ENCODE peak calls at places on chromosome 1, in five cellular contexts. D, P, N, W and S are unnamed samples.

GRCh38 chr1:50538476-50538875 is 115.2 kb upstream of the DMRTA2 start:
- DNase-seq in D (no peak), P (no peak), N (no peak), W (no peak), S (no peak)

GRCh38 chr1:156282479-156283222 is at the start of gene SMG5:
- DNase-seq in D (peak; percentile 97), P (peak; percentile 98), N (peak; percentile 99), W (peak; percentile 95), S (peak; percentile 99)

GRCh38 chr1:41492341-41492848 is 7.9 kb upstream of the EDN2 start:
- DNase-seq in D (no peak), P (no peak), N (no peak), W (no peak), S (no peak)

GRCh38 chr1:170370087-170370486 is 161.9 kb upstream of the GORAB start:
- DNase-seq in D (no peak), P (no peak), N (no peak), W (no peak), S (no peak)

GRCh38 chr1:151980287-151981177 is 13.1 kb downstream of the S100A10 start:
- DNase-seq in D (peak; percentile 50), P (peak; percentile 84), N (peak; percentile 41), W (no peak), S (no peak)

GRCh38 chr1:185998391-185998790 is 264.2 kb downstream of the HMCN1 start:
- DNase-seq in D (no peak), P (no peak), N (no peak), W (no peak), S (no peak)

GRCh38 chr1:119449964-119450363 is 35.0 kb downstream of the HSD3B2 start:
- DNase-seq in D (no peak), P (no peak), N (no peak), W (no peak), S (no peak)

GRCh38 chr1:200738733-200739498 is at the start of gene CAMSAP2:
- DNase-seq in D (peak; percentile 93), P (peak; percentile 96), N (peak; percentile 92), W (peak; percentile 51), S (peak; percentile 97)

GRCh38 chr1:14617791-14618190 is 19.3 kb downstream of the KAZN start:
- DNase-seq in D (no peak), P (no peak), N (no peak), W (no peak), S (no peak)
- H3K27ac ChIP-seq in D (no peak overlapping the region), P (no peak overlapping the region), N (no peak overlapping the region), W (no peak overlapping the region), S (no peak overlapping the region)

GRCh38 chr1:21003281-21003680 is 173.4 kb downstream of the EIF4G3 start:
- DNase-seq in D (no peak), P (no peak), N (no peak), W (no peak), S (no peak)

GRCh38 chr1:21001042-21001441 is 175.7 kb downstream of the EIF4G3 start:
- DNase-seq in D (no peak), P (no peak), N (no peak), W (no peak), S (no peak)

GRCh38 chr1:21007876-21008275 is 168.8 kb downstream of the EIF4G3 start:
- DNase-seq in D (no peak), P (no peak), N (no peak), W (no peak), S (no peak)

GRCh38 chr1:21000245-21000594 is 176.5 kb downstream of the EIF4G3 start:
- DNase-seq in D (no peak), P (no peak), N (no peak), W (no peak), S (no peak)

DNA sequence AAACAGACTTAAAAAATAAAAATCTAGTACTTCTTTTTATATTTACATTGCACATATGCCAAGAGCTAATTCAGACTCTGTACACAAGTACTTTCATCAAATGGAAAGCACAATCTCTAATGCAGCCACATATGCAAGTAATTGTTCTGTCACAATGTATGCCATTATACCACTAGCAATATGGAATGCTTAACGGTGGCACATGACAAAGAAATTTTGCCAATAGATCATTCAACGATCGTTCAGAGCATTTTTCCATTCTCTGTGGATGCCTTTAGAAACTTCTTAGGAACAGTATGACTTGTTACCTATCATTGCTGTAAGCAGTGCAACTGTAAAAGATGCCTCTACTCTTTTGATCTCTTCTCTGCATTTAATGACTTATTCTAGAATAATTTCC is 170.9 kb downstream of the EIF4G3 start:
- DNase-seq in D (no peak), P (no peak), N (no peak), W (no peak), S (no peak)
- H3K27ac ChIP-seq in D (no peak overlapping the region), P (no peak overlapping the region), N (no peak overlapping the region), W (no peak overlapping the region), S (no peak overlapping the region)

GRCh38 chr1:39412892-39413291 is 78.5 kb upstream of the BMP8A start:
- DNase-seq in D (no peak), P (no peak), N (no peak), W (no peak), S (no peak)

GRCh38 chr1:39411526-39411925 is 79.9 kb upstream of the BMP8A start:
- DNase-seq in D (no peak), P (no peak), N (no peak), W (no peak), S (no peak)

GRCh38 chr1:39413902-39414528 is 77.4 kb upstream of the BMP8A start:
- DNase-seq in D (no peak), P (no peak), N (no peak), W (no peak), S (no peak)

GRCh38 chr1:39410915-39411436 is 80.5 kb upstream of the BMP8A start:
- DNase-seq in D (peak; percentile 86), P (peak; percentile 92), N (peak; percentile 84), W (peak; percentile 60), S (peak; percentile 95)

GRCh38 chr1:39412079-39412478 is 79.4 kb upstream of the BMP8A start:
- DNase-seq in D (no peak), P (no peak), N (no peak), W (no peak), S (no peak)
- H3K27ac ChIP-seq in D (peak overlapping the region; percentile 33), P (peak overlapping the region; percentile 56), N (no peak overlapping the region), W (no peak overlapping the region), S (peak overlapping the region; percentile 92)

DNA sequence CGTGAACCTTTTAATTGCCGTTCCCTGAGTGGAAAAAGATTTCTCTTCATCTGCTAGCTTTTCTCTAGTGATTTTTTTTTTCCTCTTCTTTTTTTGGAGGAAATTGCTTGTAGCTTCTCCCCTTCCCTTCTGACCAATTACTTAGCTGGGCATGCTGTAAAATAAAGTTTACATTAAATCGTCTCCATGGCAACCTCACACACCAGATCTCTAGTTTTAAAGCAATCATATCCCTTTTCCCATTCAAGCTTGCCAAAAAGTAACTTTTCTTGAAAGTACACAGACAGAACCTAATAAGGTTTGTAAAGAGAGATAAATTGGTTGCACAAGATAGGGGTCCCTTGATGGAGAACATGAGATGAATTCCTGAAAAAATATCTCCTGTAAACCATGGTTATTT is 32.5 kb upstream of the HTR1D start:
- DNase-seq in D (no peak), P (no peak), N (no peak), W (no peak), S (no peak)
- H3K27ac ChIP-seq in D (no peak overlapping the region), P (no peak overlapping the region), N (no peak overlapping the region), W (no peak overlapping the region), S (no peak overlapping the region)

DNA sequence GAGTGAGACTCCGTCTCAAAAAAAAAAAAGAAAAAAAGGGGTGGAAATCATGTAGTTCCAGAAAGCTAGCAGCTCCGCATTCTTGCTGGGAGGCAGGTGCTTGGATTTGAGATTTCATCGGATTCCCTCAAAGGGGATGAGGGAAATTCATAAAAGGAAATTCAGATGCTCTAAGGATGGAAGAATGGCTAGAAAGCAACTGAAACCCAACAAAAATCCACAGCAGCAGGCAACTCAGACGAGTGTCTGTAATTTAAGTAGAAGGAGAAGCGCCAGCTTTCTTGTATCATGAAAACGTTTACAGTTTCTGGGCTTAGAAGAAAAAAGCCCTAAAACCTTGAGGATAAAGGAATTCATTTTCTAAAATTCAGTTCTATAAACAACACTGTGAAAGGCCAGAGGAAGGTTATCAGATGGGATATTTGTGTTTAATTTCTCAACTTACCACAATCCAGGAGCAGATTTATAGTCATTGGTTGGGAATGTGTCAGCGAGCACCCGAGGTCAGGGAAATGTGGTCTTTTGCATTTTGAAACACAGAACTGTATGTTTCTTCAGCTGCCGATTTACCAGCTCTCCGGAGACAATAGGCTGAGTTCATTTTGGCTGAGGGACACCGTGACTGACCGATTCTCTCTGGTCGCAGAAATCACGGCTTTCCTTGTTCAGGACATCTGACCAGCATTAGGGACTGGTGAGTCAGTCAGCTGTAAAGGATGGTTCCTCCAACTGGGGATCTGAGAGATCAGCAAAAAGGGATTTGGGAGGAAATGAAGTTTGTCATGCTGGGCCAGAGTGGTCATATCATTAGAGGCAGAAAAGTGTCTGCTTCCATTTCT is 111.5 kb upstream of the ERRFI1 start:
- DNase-seq in D (peak; percentile 56), P (no peak), N (peak; percentile 45), W (no peak), S (peak; percentile 85)
- H3K27ac ChIP-seq in D (peak overlapping the region; percentile 89), P (peak overlapping the region; percentile 20), N (peak overlapping the region; percentile 79), W (peak overlapping the region; percentile 10), S (peak overlapping the region; percentile 85)